ENCODE peak calls at places on chromosomes 4 and X, in four cellular contexts. H is stromal cell of bone marrow, Z is heart right ventricle, A is esophagus muscularis mucosa. R is an unnamed sample.

GRCh38 chrX:11787564-11787963 is 29.5 kb downstream of the MSL3 start:
- DNase-seq in H (peak), Z (peak), A (no peak), R (peak)

GRCh38 chrX:74890676-74891430 is 34.4 kb downstream of the NEXMIF start:
- DNase-seq in H (no peak), Z (no peak), A (no peak), R (no peak)

GRCh38 chr4:14022428-14022827 is 394.9 kb upstream of the BOD1L1 start:
- DNase-seq in H (peak), Z (no peak), A (no peak), R (no peak)

GRCh38 chr4:24475756-24476155 is 108.6 kb downstream of the DHX15 start:
- DNase-seq in H (no peak), Z (no peak), A (no peak), R (no peak)

GRCh38 chr4:97653701-97654100 is 489.6 kb downstream of the STPG2 start:
- DNase-seq in H (no peak), Z (no peak), A (no peak), R (no peak)

GRCh38 chrX:133350751-133351150 is 64.5 kb downstream of the GPC4 start:
- DNase-seq in H (no peak), Z (peak), A (no peak), R (no peak)

GRCh38 chr4:26821677-26822503 is 38.8 kb upstream of the STIM2 start:
- DNase-seq in H (no peak), Z (no peak), A (no peak), R (no peak)

GRCh38 chr4:120517966-120518365 is 404.6 kb downstream of the PRDM5 start:
- DNase-seq in H (peak), Z (peak), A (no peak), R (peak)

GRCh38 chr4:152065545-152065944 is 304.7 kb upstream of the GATB start:
- DNase-seq in H (no peak), Z (no peak), A (no peak), R (no peak)

GRCh38 chrX:106891762-106892161 is 11.4 kb downstream of the RIPPLY1 start:
- DNase-seq in H (no peak), Z (no peak), A (no peak), R (no peak)

GRCh38 chrX:22135171-22135711 is 103.1 kb downstream of the PHEX start:
- DNase-seq in H (no peak), Z (no peak), A (no peak), R (no peak)

GRCh38 chr4:11976726-11977263 is 548.1 kb upstream of the HS3ST1 start:
- DNase-seq in H (no peak), Z (no peak), A (no peak), R (no peak)

GRCh38 chrX:22922961-22923360 is 76.8 kb upstream of the DDX53 start:
- DNase-seq in H (peak), Z (no peak), A (no peak), R (peak)

R was measured in Kasumi-1.